ENCODE peak calls at places on chromosomes 6 and 20, in six cellular contexts. Q is sciatic nerve; S is NCI-H748 treated with DMSO at 0.1 percent for 48 hours; D is activated CD4-positive, alpha-beta T cell treated with anti-CD3 and anti-CD28 coated beads for 36 hours; A is ovary; R is mesenchymal stem cell. X is an unnamed sample.

GRCh38 chr6:5996701-5997419 is 9.9 kb downstream of the NRN1 start:
- DNase-seq in Q (no peak), S (peak), D (peak), A (no peak), R (no peak), X (peak)

GRCh38 chr6:85892346-85892745 is 249.7 kb upstream of the SYNCRIP start:
- DNase-seq in Q (no peak), S (no peak), D (no peak), A (no peak), R (no peak), X (no peak)

GRCh38 chr20:6828794-6829423 is 61.4 kb downstream of the BMP2 start:
- DNase-seq in Q (peak), S (peak), D (peak), A (peak), R (peak), X (no peak)

GRCh38 chr6:138970856-138971425 is 17.1 kb downstream of the REPS1 start:
- DNase-seq in Q (no peak), S (no peak), D (peak), A (no peak), R (peak), X (no peak)

GRCh38 chr6:93721386-93722048 is 302.2 kb upstream of the EPHA7 start:
- DNase-seq in Q (no peak), S (peak), D (no peak), A (no peak), R (peak), X (peak)

GRCh38 chr20:14919473-14920157 is 582.2 kb upstream of the FLRT3 start:
- DNase-seq in Q (no peak), S (peak), D (no peak), A (no peak), R (peak), X (no peak)

GRCh38 chr20:17822039-17822438 is 122.3 kb downstream of the BANF2 start:
- DNase-seq in Q (no peak), S (no peak), D (no peak), A (peak), R (peak), X (no peak)

GRCh38 chr6:34362909-34363713 is 29.4 kb downstream of the NUDT3 start:
- DNase-seq in Q (no peak), S (no peak), D (peak), A (no peak), R (no peak), X (no peak)

GRCh38 chr6:31652925-31653724 is 664 bp upstream of the BAG6 start:
- DNase-seq in Q (peak), S (no peak), D (peak), A (peak), R (peak), X (peak)